ENCODE peak calls at places on chromosomes 5 and 9, in eight cellular contexts. E is lower lobe of right lung; U is effector memory CD4-positive, alpha-beta T cell; C is CD4-positive, alpha-beta T cell; W is RWPE1; O is hepatocyte; T is IMR-90; Y is spleen. Q is an unnamed sample.

GRCh38 chr9:121700165-121700830 is 48.9 kb downstream of the DAB2IP start:
- DNase-seq in E (peak), U (no peak), C (no peak), W (peak), O (peak), T (peak), Y (peak), Q (peak)

GRCh38 chr9:24846248-24846912 is 300.7 kb upstream of the IZUMO3 start:
- DNase-seq in E (no peak), U (no peak), C (no peak), W (no peak), O (no peak), T (no peak), Y (no peak), Q (no peak)

GRCh38 chr9:137422668-137423000 is 328 bp downstream of the EXD3 start:
- DNase-seq in E (peak), U (no peak), C (no peak), W (no peak), O (peak), T (no peak), Y (peak), Q (no peak)

GRCh38 chr9:73577867-73578266 is 426.2 kb downstream of the ANXA1 start:
- DNase-seq in E (no peak), U (no peak), C (no peak), W (peak), O (peak), T (no peak), Y (no peak), Q (no peak)

GRCh38 chr5:31748502-31749172 is 109.7 kb downstream of the PDZD2 start:
- DNase-seq in E (no peak), U (no peak), C (no peak), W (no peak), O (no peak), T (no peak), Y (no peak), Q (no peak)

GRCh38 chr5:35026280-35026840 is 21.4 kb downstream of the AGXT2 start:
- DNase-seq in E (no peak), U (no peak), C (no peak), W (no peak), O (no peak), T (no peak), Y (no peak), Q (no peak)

GRCh38 chr5:34483442-34484033 is 172.6 kb upstream of the RAI14 start:
- DNase-seq in E (no peak), U (no peak), C (no peak), W (no peak), O (no peak), T (no peak), Y (no peak), Q (no peak)

GRCh38 chr5:132474131-132474723 is 16.3 kb downstream of the IRF1 start:
- DNase-seq in E (no peak), U (no peak), C (no peak), W (no peak), O (no peak), T (no peak), Y (peak), Q (no peak)

GRCh38 chr5:146744358-146744757 is 134.2 kb downstream of the PPP2R2B start:
- DNase-seq in E (no peak), U (no peak), C (no peak), W (no peak), O (no peak), T (peak), Y (no peak), Q (no peak)

GRCh38 chr5:158943057-158943456 is 156.7 kb downstream of the EBF1 start:
- DNase-seq in E (no peak), U (no peak), C (no peak), W (peak), O (peak), T (peak), Y (no peak), Q (peak)

GRCh38 chr5:55847837-55848236 is 3.3 kb upstream of the IL31RA start:
- DNase-seq in E (no peak), U (no peak), C (no peak), W (no peak), O (no peak), T (peak), Y (no peak), Q (no peak)

GRCh38 chr9:72931437-72931836 is 21.4 kb downstream of the ALDH1A1 start:
- DNase-seq in E (no peak), U (no peak), C (no peak), W (no peak), O (no peak), T (no peak), Y (no peak), Q (no peak)

GRCh38 chr9:125391704-125392103 is 130.1 kb downstream of the GAPVD1 start:
- DNase-seq in E (no peak), U (no peak), C (no peak), W (no peak), O (no peak), T (peak), Y (no peak), Q (no peak)

GRCh38 chr9:107336718-107337360 is 53.8 kb downstream of the RAD23B start:
- DNase-seq in E (no peak), U (no peak), C (no peak), W (peak), O (no peak), T (peak), Y (no peak), Q (peak)

GRCh38 chr5:41795125-41795524 is 75.1 kb downstream of the OXCT1 start:
- DNase-seq in E (no peak), U (no peak), C (no peak), W (no peak), O (no peak), T (no peak), Y (no peak), Q (no peak)

GRCh38 chr5:37002176-37002751 is 125.7 kb downstream of the NIPBL start:
- DNase-seq in E (no peak), U (no peak), C (no peak), W (no peak), O (peak), T (no peak), Y (no peak), Q (no peak)

GRCh38 chr9:119322137-119322695 is 47.0 kb downstream of the BRINP1 start:
- DNase-seq in E (no peak), U (no peak), C (no peak), W (no peak), O (peak), T (no peak), Y (no peak), Q (no peak)

GRCh38 chr5:107542428-107542827 is 128.3 kb downstream of the EFNA5 start:
- DNase-seq in E (peak), U (no peak), C (no peak), W (peak), O (peak), T (peak), Y (no peak), Q (peak)

GRCh38 chr9:80797841-80798688 is 891.3 kb downstream of the TLE1 start:
- DNase-seq in E (no peak), U (no peak), C (no peak), W (no peak), O (peak), T (peak), Y (no peak), Q (no peak)

GRCh38 chr5:122996102-122996501 is 40.4 kb downstream of the PPIC start:
- DNase-seq in E (no peak), U (no peak), C (no peak), W (no peak), O (no peak), T (no peak), Y (no peak), Q (no peak)

GRCh38 chr9:109341561-109341960 is 20.7 kb upstream of the EPB41L4B start:
- DNase-seq in E (peak), U (no peak), C (no peak), W (peak), O (no peak), T (no peak), Y (no peak), Q (no peak)

GRCh38 chr5:14790220-14790619 is 81.4 kb downstream of the ANKH start:
- DNase-seq in E (no peak), U (no peak), C (no peak), W (no peak), O (no peak), T (peak), Y (no peak), Q (no peak)

GRCh38 chr9:89621676-89622075 is 16.9 kb downstream of the GADD45G start:
- DNase-seq in E (no peak), U (no peak), C (no peak), W (no peak), O (no peak), T (no peak), Y (no peak), Q (no peak)

GRCh38 chr5:179890751-179891682 is 16.7 kb downstream of the TBC1D9B start:
- DNase-seq in E (no peak), U (no peak), C (no peak), W (no peak), O (no peak), T (no peak), Y (no peak), Q (no peak)

GRCh38 chr5:117455236-117456233 is 880.9 kb upstream of the SEMA6A start:
- DNase-seq in E (peak), U (no peak), C (no peak), W (peak), O (peak), T (no peak), Y (peak), Q (no peak)

GRCh38 chr5:141343953-141344463 is 379 bp downstream of the PCDHGA3 start:
- DNase-seq in E (no peak), U (no peak), C (no peak), W (no peak), O (no peak), T (no peak), Y (no peak), Q (no peak)

GRCh38 chr9:133676450-133676849 is 40.3 kb downstream of the DBH start:
- DNase-seq in E (peak), U (no peak), C (no peak), W (no peak), O (no peak), T (no peak), Y (no peak), Q (no peak)
- H3K27ac ChIP-seq in E (no peak), U (peak), C (peak), W (no peak), O (no peak), T (no peak), Y (peak), Q (no peak)

GRCh38 chr9:12933957-12934356 is 159.1 kb downstream of the LURAP1L start:
- DNase-seq in E (no peak), U (no peak), C (no peak), W (peak), O (no peak), T (peak), Y (no peak), Q (no peak)
- H3K27ac ChIP-seq in E (no peak), U (no peak), C (no peak), W (no peak), O (no peak), T (no peak), Y (no peak), Q (peak)

DNA sequence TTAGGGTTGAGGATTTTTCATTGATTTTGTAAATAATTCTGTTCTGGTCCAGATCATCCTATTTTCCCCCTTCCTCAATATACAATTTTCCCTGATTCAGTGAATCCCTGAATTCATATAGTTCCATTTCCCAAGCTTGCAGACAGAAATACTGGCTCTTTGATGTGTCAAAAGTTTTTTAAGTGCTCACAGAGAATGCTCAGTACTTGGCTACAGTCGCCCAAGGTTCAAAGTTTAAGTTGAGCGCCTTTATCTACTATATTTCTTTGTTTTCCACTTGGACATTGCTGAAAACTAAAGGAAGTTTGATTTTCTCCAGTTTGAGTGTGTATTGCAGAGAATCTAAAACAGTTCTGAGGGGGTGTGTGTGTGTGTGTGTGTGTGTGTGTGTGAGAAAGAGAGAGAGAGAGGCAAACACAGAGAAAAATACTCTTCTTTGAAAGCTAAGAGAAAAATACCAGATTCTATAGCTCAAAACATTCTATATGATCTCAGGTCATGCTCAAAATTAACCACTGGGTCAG is 136.2 kb upstream of the ACO1 start:
- DNase-seq in E (no peak), U (no peak), C (no peak), W (no peak), O (no peak), T (no peak), Y (no peak), Q (no peak)
- H3K27ac ChIP-seq in E (no peak), U (no peak), C (no peak), W (no peak), O (no peak), T (no peak), Y (peak), Q (no peak)

DNA sequence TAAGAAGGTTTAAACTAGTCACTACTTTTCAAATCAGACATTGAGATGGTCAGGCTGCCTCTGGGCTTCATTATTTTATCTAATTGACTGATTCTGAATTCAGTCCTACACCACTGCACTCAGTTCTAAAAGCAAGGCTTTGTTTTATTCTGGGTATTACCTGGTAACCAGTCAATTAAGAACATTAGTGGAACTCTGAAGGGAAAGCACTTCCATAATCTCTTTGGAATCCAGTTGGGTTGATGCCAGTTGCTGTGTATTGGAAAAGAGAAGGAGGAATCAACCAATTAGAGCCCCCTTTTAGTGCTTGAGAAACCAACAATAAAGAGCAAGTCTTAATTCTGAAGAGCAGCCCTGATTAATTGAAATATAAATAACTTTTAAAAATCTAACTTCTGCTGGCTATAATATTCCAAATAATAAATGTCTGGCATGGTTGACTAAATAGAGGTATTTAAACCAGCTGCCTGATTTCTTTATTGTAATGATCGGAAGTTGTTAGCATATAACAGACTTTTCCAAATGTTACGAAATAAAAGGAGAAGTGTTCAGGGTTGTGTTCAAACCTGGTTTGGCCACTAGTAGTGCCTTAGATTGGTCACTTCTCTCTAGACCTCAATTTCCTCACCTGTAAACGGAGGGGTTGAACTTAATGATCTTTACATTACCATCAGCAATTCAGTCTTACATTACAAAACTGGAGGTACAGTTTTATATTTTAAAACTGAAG is 32.0 kb downstream of the CPEB4 start:
- DNase-seq in E (no peak), U (no peak), C (no peak), W (no peak), O (no peak), T (peak), Y (no peak), Q (no peak)
- H3K27ac ChIP-seq in E (peak), U (no peak), C (peak), W (no peak), O (peak), T (no peak), Y (peak), Q (peak)

GRCh38 chr5:58403822-58404433 is 56.0 kb downstream of the PLK2 start:
- DNase-seq in E (no peak), U (no peak), C (no peak), W (peak), O (no peak), T (no peak), Y (no peak), Q (no peak)

GRCh38 chr5:58401701-58402100 is 58.2 kb downstream of the PLK2 start:
- DNase-seq in E (no peak), U (no peak), C (no peak), W (no peak), O (no peak), T (no peak), Y (no peak), Q (no peak)

GRCh38 chr5:58399951-58400350 is 59.9 kb downstream of the PLK2 start:
- DNase-seq in E (no peak), U (no peak), C (no peak), W (no peak), O (no peak), T (no peak), Y (no peak), Q (no peak)

GRCh38 chr5:58404734-58405133 is 55.2 kb downstream of the PLK2 start:
- DNase-seq in E (no peak), U (no peak), C (no peak), W (no peak), O (no peak), T (no peak), Y (no peak), Q (no peak)

GRCh38 chr5:58400737-58401136 is 59.1 kb downstream of the PLK2 start:
- DNase-seq in E (no peak), U (no peak), C (no peak), W (no peak), O (no peak), T (no peak), Y (no peak), Q (no peak)
- H3K27ac ChIP-seq in E (no peak), U (no peak), C (no peak), W (no peak), O (no peak), T (no peak), Y (no peak), Q (no peak)

DNA sequence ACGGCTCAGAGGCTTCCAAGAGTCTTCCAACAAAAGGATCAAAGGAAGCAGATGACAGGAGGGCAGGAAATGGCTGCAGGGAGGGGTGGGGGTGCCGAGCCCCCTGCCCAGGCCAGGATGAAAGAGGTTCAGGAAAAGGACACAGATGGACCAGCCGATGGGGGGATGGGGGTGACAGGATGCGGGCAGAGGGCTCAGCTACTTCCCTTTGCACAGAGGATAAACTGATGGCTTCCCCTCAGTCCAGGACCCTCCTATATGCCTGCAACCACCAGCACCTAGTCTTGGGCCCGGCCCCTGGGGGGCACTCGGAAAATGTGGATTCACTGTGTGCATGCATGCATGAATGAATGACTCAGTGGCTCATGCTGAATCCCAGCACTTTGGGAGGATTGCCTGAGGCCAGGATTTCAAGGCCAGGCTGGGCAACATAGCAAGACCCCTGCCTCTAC is 148.2 kb downstream of the C9orf50 start:
- DNase-seq in E (no peak), U (no peak), C (no peak), W (no peak), O (no peak), T (no peak), Y (no peak), Q (no peak)
- H3K27ac ChIP-seq in E (no peak), U (no peak), C (no peak), W (peak), O (no peak), T (no peak), Y (no peak), Q (no peak)

GRCh38 chr5:43019293-43019614 is 20.9 kb downstream of the ANXA2R start:
- DNase-seq in E (no peak), U (no peak), C (no peak), W (no peak), O (no peak), T (no peak), Y (no peak), Q (no peak)
- H3K27ac ChIP-seq in E (peak), U (peak), C (peak), W (no peak), O (peak), T (peak), Y (peak), Q (peak)

DNA sequence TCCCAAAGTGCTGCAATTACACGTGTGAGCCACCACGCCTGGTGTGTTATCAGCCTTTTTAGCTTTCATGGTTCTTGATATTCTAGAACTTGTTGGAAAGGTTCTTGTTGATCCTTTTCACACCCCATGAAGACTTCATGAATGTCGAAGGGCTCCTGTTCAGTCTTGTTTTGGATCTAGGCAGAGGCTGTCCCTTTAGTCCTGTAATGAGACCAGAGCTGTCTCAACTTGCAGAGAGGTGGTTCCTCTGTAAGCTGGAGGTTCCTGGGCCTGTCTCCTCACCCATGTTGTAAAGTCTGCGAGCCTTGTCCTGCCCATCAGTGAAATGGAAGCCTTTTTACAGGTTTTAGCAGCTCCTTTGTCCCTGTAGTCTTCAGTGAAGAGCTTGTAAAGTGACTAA is 38.2 kb downstream of the PRRC2B start:
- DNase-seq in E (no peak), U (no peak), C (no peak), W (peak), O (no peak), T (no peak), Y (peak), Q (peak)
- H3K27ac ChIP-seq in E (no peak), U (no peak), C (no peak), W (peak), O (no peak), T (peak), Y (no peak), Q (peak)